ENCODE peak calls at places on chromosomes 7 and 10, in five cellular contexts. One of them, this sample, is unnamed.

GRCh38 chr7:85516675-85517074 is 329.8 kb upstream of the SEMA3D start:
- DNase-seq in anterior cingulate cortex: no peak
- DNase-seq in T-cell: no peak
- DNase-seq in EL: no peak
- DNase-seq in HS-5: no peak
- DNase-seq in this sample: no peak

GRCh38 chr7:27140108-27140842 is 3.2 kb downstream of the HOXA5 start:
- DNase-seq in anterior cingulate cortex: no peak
- DNase-seq in T-cell: no peak
- DNase-seq in EL: no peak
- DNase-seq in HS-5: no peak
- DNase-seq in this sample: no peak

GRCh38 chr10:12048547-12048946 is 5.9 kb upstream of the UPF2 start:
- DNase-seq in anterior cingulate cortex: no peak
- DNase-seq in T-cell: no peak
- DNase-seq in EL: no peak
- DNase-seq in HS-5: no peak
- DNase-seq in this sample: no peak

GRCh38 chr10:88159127-88159829 is 295.9 kb downstream of the PTEN start:
- DNase-seq in anterior cingulate cortex: no peak
- DNase-seq in T-cell: no peak
- DNase-seq in EL: peak; percentile 14
- DNase-seq in HS-5: no peak
- DNase-seq in this sample: no peak

GRCh38 chr10:34638405-34639054 is 176.6 kb downstream of the PARD3 start:
- DNase-seq in anterior cingulate cortex: peak; percentile 53
- DNase-seq in T-cell: peak; percentile 40
- DNase-seq in EL: peak; percentile 78
- DNase-seq in HS-5: peak; percentile 38
- DNase-seq in this sample: peak; percentile 40

GRCh38 chr7:106176414-106177294 is 64.5 kb upstream of the SYPL1 start:
- DNase-seq in anterior cingulate cortex: peak; percentile 69
- DNase-seq in T-cell: peak; percentile 67
- DNase-seq in EL: peak; percentile 75
- DNase-seq in HS-5: no peak
- DNase-seq in this sample: no peak

GRCh38 chr10:30051220-30051619 is 8.2 kb downstream of the JCAD start:
- DNase-seq in anterior cingulate cortex: no peak
- DNase-seq in T-cell: no peak
- DNase-seq in EL: no peak
- DNase-seq in HS-5: no peak
- DNase-seq in this sample: no peak

GRCh38 chr7:135678612-135679575 is 16.6 kb downstream of the STMP1 start:
- DNase-seq in anterior cingulate cortex: no peak
- DNase-seq in T-cell: no peak
- DNase-seq in EL: peak; percentile 30
- DNase-seq in HS-5: no peak
- DNase-seq in this sample: peak; percentile 89

GRCh38 chr7:148587076-148587475 is 3.5 kb upstream of the C7orf33 start:
- DNase-seq in anterior cingulate cortex: no peak
- DNase-seq in T-cell: no peak
- DNase-seq in EL: no peak
- DNase-seq in HS-5: no peak
- DNase-seq in this sample: no peak

GRCh38 chr10:338176-339037 is 203.2 kb downstream of the ZMYND11 start:
- DNase-seq in anterior cingulate cortex: no peak
- DNase-seq in T-cell: no peak
- DNase-seq in EL: no peak
- DNase-seq in HS-5: no peak
- DNase-seq in this sample: peak; percentile 39